ENCODE peak calls at places on chromosomes 1 and 21, in seven cellular contexts. V, N, A, X, L, F and B are unnamed samples.

GRCh38 chr1:119008483-119009299 is 20.5 kb upstream of the TBX15 start:
- DNase-seq in L (no peak), X (no peak), N (no peak), A (no peak), V (peak; percentile 57), F (peak; percentile 32), B (peak; percentile 70)

GRCh38 chr1:86184401-86184800 is 27.8 kb upstream of the COL24A1 start:
- DNase-seq in N (no peak), X (no peak), V (no peak), F (no peak), L (no peak), A (no peak), B (no peak)

GRCh38 chr21:32333953-32334673 is 35.5 kb downstream of the MRAP start:
- DNase-seq in L (no peak), N (no peak), X (no peak), F (no peak), V (no peak), A (no peak), B (no peak)

GRCh38 chr1:81670286-81670685 is 130.4 kb upstream of the ADGRL2 start:
- DNase-seq in V (peak; percentile 80), X (peak; percentile 92), N (peak; percentile 47), A (no peak), F (peak; percentile 75), L (peak; percentile 52), B (no peak)

GRCh38 chr1:12083766-12084165 is 20.7 kb downstream of the TNFRSF8 start:
- DNase-seq in V (no peak), F (no peak), N (no peak), L (no peak), X (no peak), A (no peak), B (no peak)

GRCh38 chr1:10708807-10709523 is 87.5 kb downstream of the CASZ1 start:
- DNase-seq in F (no peak), V (no peak), A (no peak), X (no peak), L (no peak), N (no peak), B (no peak)

GRCh38 chr1:62294211-62294610 is 25.0 kb downstream of the KANK4 start:
- DNase-seq in V (no peak), L (no peak), A (no peak), X (peak; percentile 33), F (no peak), N (no peak), B (peak; percentile 76)

GRCh38 chr1:36224537-36225297 is 474 bp downstream of the THRAP3 start:
- DNase-seq in V (peak; percentile 89), X (peak; percentile 65), N (peak; percentile 79), L (no peak), A (peak; percentile 93), F (peak; percentile 87), B (peak; percentile 77)

GRCh38 chr1:173870252-173871075 is 2.3 kb downstream of the ZBTB37 start:
- DNase-seq in V (no peak), L (no peak), N (no peak), X (peak; percentile 54), F (no peak), A (no peak), B (no peak)

GRCh38 chr1:6488602-6489382 is 2.7 kb downstream of the PLEKHG5 start:
- DNase-seq in L (no peak), X (peak; percentile 44), V (no peak), F (peak; percentile 93), N (no peak), A (no peak), B (no peak)

GRCh38 chr1:154327466-154328317 is 2.4 kb downstream of the ATP8B2 start:
- DNase-seq in L (peak; percentile 52), N (no peak), A (no peak), V (no peak), X (peak; percentile 44), F (no peak), B (peak; percentile 34)

GRCh38 chr1:154325583-154326545 is 539 bp downstream of the ATP8B2 start:
- DNase-seq in F (peak; percentile 35), N (peak; percentile 57), A (peak; percentile 93), L (peak; percentile 79), V (peak; percentile 76), X (peak; percentile 36), B (peak; percentile 90)

GRCh38 chr1:154324669-154325582 is at the start of gene ATP8B2:
- DNase-seq in L (peak; percentile 87), F (peak; percentile 53), N (peak; percentile 74), X (peak; percentile 76), A (peak; percentile 88), V (peak; percentile 74), B (peak; percentile 86)

GRCh38 chr1:154328318-154329151 is 3.2 kb downstream of the ATP8B2 start:
- DNase-seq in F (peak; percentile 58), V (peak; percentile 85), A (peak; percentile 94), X (peak; percentile 84), L (peak; percentile 93), N (peak; percentile 87), B (peak; percentile 73)

GRCh38 chr1:154326546-154327465 is 1.5 kb downstream of the ATP8B2 start:
- DNase-seq in L (peak; percentile 73), F (peak; percentile 16), V (peak; percentile 90), X (no peak), A (peak; percentile 95), N (peak; percentile 41), B (no peak)
- TF ChIP-seq CTCF in L (no peak), F (no peak), V (no peak), X (no peak), A (no peak), N (no peak), B (no peak)

DNA sequence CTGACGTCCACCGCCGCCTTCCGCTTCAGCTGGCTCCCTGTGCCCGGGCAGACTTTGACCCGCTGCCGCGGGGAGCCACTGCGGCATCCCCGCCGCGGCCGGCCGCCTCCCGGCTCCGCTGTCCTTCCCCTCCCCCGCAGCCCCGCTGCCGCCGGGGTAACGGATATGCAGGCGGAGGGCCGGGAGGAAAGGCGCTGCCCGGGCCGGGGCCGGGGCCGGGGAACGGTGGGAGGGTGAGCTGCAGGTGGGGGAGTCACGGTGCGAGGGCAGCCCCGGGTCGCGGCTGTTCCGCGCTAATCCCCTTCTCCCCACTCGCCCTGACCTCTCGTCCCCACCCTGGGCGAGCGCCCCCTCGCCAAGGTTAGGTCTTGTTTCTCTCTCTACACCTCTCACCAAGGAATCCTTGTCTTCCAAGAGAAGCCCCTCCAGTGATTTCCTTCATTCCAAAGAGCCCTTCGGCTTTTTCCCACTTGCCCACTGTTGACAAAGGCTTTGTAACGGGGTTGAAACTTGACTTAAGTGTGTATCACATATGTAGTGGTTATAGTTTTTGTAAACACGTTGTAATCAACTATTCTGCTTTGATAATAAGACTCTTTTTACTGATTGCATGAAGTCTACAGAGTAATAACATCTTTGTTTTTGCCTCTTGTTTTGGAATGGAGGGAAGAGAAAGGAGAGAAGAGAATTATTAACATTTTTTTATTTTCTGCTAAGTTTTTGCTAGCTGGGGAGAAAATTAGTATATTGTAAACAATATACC is 685 bp downstream of the XPR1 start:
- DNase-seq in A (no peak), X (peak; percentile 60), V (no peak), N (peak; percentile 72), L (peak; percentile 78), F (no peak), B (peak; percentile 74)
- TF ChIP-seq CTCF in A (no peak), X (no peak), V (no peak), N (no peak), L (no peak), F (peak; percentile 34), B (no peak)

DNA sequence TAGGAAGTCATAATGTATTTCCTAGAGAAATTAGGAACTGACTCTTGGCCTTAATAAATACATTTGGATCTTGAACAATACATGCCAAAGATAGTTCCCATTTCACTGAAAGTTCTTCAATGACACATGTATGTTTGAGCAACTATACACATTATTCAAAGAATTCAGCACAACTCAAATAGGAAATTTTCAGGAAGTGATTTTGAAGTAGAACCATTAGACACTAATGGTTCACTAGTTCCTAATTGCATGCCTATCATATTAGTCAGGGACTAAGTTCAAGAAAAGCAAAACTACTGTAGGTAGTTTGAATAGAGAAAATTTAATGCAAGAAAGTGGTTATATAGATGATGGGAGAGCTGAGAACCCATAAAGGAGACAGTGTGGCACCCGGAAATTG is 404.7 kb downstream of the LMO4 start:
- DNase-seq in N (no peak), X (no peak), V (no peak), L (no peak), F (no peak), A (no peak), B (no peak)
- TF ChIP-seq CTCF in N (no peak), X (no peak), V (no peak), L (no peak), F (no peak), A (no peak), B (no peak)

GRCh38 chr1:44652445-44653106 is 21.7 kb downstream of the TMEM53 start:
- DNase-seq in L (peak; percentile 83), A (no peak), X (peak; percentile 83), V (peak; percentile 86), N (peak; percentile 82), F (peak; percentile 47), B (peak; percentile 87)
- TF ChIP-seq CTCF in L (peak; percentile 84), A (peak; percentile 94), X (no peak), V (peak; percentile 97), N (peak; percentile 94), F (peak; percentile 98), B (peak; percentile 86)

GRCh38 chr1:235945775-235946565 is 79.3 kb upstream of the LYST start:
- DNase-seq in X (no peak), F (no peak), L (no peak), A (no peak), V (no peak), N (no peak), B (no peak)
- TF ChIP-seq CTCF in X (no peak), F (no peak), L (no peak), A (no peak), V (no peak), N (no peak), B (no peak)